ENCODE peak calls at places on chromosomes 12 and 14, in seven cellular contexts. T is A549; G is tibial artery; V is OCI-LY7; W is ovary; S is pancreas; O is CD8-positive, alpha-beta memory T cell. I is an unnamed sample.

GRCh38 chr12:22684526-22685118 is 59.7 kb downstream of the ETNK1 start:
- DNase-seq in S (no peak), V (peak; percentile 48), T (no peak), W (no peak), O (peak; percentile 3), G (no peak), I (no peak)

GRCh38 chr14:72792051-72792788 is 101.7 kb downstream of the DPF3 start:
- DNase-seq in T (no peak), S (no peak), W (peak; percentile 75), G (peak; percentile 93), V (no peak), O (no peak), I (no peak)

GRCh38 chr12:58916153-58916709 is 4.1 kb downstream of the LRIG3 start:
- DNase-seq in V (no peak), G (no peak), W (no peak), T (no peak), O (no peak), S (no peak), I (no peak)

GRCh38 chr14:93520053-93520607 is 89.4 kb downstream of the UNC79 start:
- DNase-seq in S (no peak), T (no peak), G (no peak), O (no peak), W (no peak), V (peak; percentile 18), I (no peak)

GRCh38 chr14:76993743-76994142 is 34.8 kb downstream of the IRF2BPL start:
- DNase-seq in T (no peak), V (no peak), S (no peak), O (no peak), W (no peak), G (no peak), I (no peak)

GRCh38 chr14:59926534-59926933 is 6.6 kb downstream of the LRRC9 start:
- DNase-seq in O (no peak), W (no peak), G (no peak), T (no peak), S (no peak), V (no peak), I (no peak)

GRCh38 chr12:121781751-121782615 is 11.5 kb downstream of the RHOF start:
- DNase-seq in G (no peak), V (peak; percentile 48), T (no peak), S (no peak), W (no peak), O (peak; percentile 40), I (no peak)

GRCh38 chr14:36807727-36808126 is 146.1 kb downstream of the PAX9 start:
- DNase-seq in O (no peak), S (no peak), T (no peak), V (no peak), W (no peak), G (no peak), I (no peak)

GRCh38 chr14:40133484-40133883 is 701.3 kb upstream of the FBXO33 start:
- DNase-seq in V (no peak), W (no peak), O (no peak), S (no peak), T (no peak), G (no peak), I (no peak)

GRCh38 chr12:117076410-117077372 is 22.5 kb downstream of the TESC start:
- DNase-seq in O (no peak), T (no peak), W (no peak), S (peak; percentile 10), G (no peak), V (no peak), I (no peak)

GRCh38 chr14:92660571-92660970 is 87.9 kb downstream of the LGMN start:
- DNase-seq in G (no peak), V (no peak), W (no peak), T (no peak), S (no peak), O (no peak), I (no peak)

GRCh38 chr14:102430212-102430908 is 67.6 kb downstream of the TECPR2 start:
- DNase-seq in S (no peak), G (no peak), W (no peak), V (no peak), O (no peak), T (no peak), I (no peak)

GRCh38 chr14:21231020-21231652 is 38.1 kb downstream of the HNRNPC start:
- DNase-seq in V (no peak), S (no peak), G (no peak), T (no peak), O (no peak), W (no peak), I (no peak)

GRCh38 chr12:130412384-130412783 is 74.7 kb downstream of the PIWIL1 start:
- DNase-seq in V (no peak), T (no peak), W (no peak), S (no peak), O (no peak), G (no peak), I (peak; percentile 11)

GRCh38 chr12:24297516-24297915 is 348.0 kb upstream of the SOX5 start:
- DNase-seq in S (no peak), V (no peak), G (no peak), O (no peak), W (no peak), T (no peak), I (no peak)

GRCh38 chr14:100889641-100890040 is 13.9 kb downstream of the RTL1 start:
- DNase-seq in T (no peak), O (no peak), V (no peak), G (no peak), W (no peak), S (peak; percentile 32), I (no peak)

GRCh38 chr12:50066402-50066801 is 9.0 kb downstream of the ASIC1 start:
- DNase-seq in O (no peak), T (no peak), S (no peak), G (peak; percentile 80), V (no peak), W (no peak), I (no peak)

GRCh38 chr14:93525691-93526451 is 95.1 kb downstream of the UNC79 start:
- DNase-seq in O (no peak), V (no peak), G (no peak), W (no peak), T (no peak), S (no peak), I (no peak)

GRCh38 chr12:118193958-118194357 is 58.0 kb downstream of the PEBP1 start:
- DNase-seq in W (no peak), T (no peak), S (no peak), O (no peak), V (no peak), G (no peak), I (no peak)

GRCh38 chr12:52670961-52671360 is 9.2 kb downstream of the KRT1 start:
- DNase-seq in O (no peak), T (no peak), W (no peak), V (no peak), G (no peak), S (no peak), I (no peak)

GRCh38 chr12:52669426-52669825 is 10.8 kb downstream of the KRT1 start:
- DNase-seq in T (no peak), O (no peak), S (no peak), V (no peak), G (no peak), W (no peak), I (no peak)

GRCh38 chr12:52670506-52670905 is 9.7 kb downstream of the KRT1 start:
- DNase-seq in O (no peak), V (no peak), S (no peak), W (no peak), T (no peak), G (no peak), I (no peak)

GRCh38 chr12:52667931-52668330 is 12.3 kb downstream of the KRT1 start:
- DNase-seq in G (no peak), S (no peak), W (no peak), O (no peak), V (no peak), T (no peak), I (no peak)

GRCh38 chr12:52667509-52667908 is 12.7 kb downstream of the KRT1 start:
- DNase-seq in T (peak; percentile 21), S (no peak), V (no peak), O (no peak), W (no peak), G (no peak), I (no peak)
- H3K4me1 ChIP-seq in T (no peaks in the 10 kb centered on the region), S (no peaks in the 10 kb centered on the region), V (no peaks in the 10 kb centered on the region), O (no peaks in the 10 kb centered on the region), W (no peaks in the 10 kb centered on the region), G (no peaks in the 10 kb centered on the region), I (no peaks in the 10 kb centered on the region)

GRCh38 chr12:96239711-96240234 is 45.6 kb downstream of the ELK3 start:
- DNase-seq in G (no peak), W (no peak), O (no peak), T (no peak), S (no peak), V (no peak), I (no peak)
- H3K27ac ChIP-seq in G (no peak overlapping the region), W (no peak overlapping the region), O (no peak overlapping the region), T (peak overlapping the region; percentile 24), S (no peak overlapping the region), V (no peak overlapping the region), I (peak overlapping the region; percentile 82)

GRCh38 chr14:91315844-91316267 is 71.4 kb upstream of the GPR68 start:
- DNase-seq in W (no peak), G (no peak), S (no peak), T (no peak), O (peak; percentile 92), V (peak; percentile 86), I (no peak)

GRCh38 chr14:91316761-91317160 is 72.3 kb upstream of the GPR68 start:
- DNase-seq in G (no peak), V (no peak), O (no peak), S (no peak), T (no peak), W (no peak), I (no peak)

GRCh38 chr14:91311284-91311662 is 66.8 kb upstream of the GPR68 start:
- DNase-seq in T (no peak), W (no peak), O (peak; percentile 66), V (peak; percentile 36), S (no peak), G (no peak), I (no peak)

GRCh38 chr14:91313154-91313850 is 68.8 kb upstream of the GPR68 start:
- DNase-seq in O (no peak), G (no peak), V (no peak), W (no peak), T (no peak), S (no peak), I (no peak)

DNA sequence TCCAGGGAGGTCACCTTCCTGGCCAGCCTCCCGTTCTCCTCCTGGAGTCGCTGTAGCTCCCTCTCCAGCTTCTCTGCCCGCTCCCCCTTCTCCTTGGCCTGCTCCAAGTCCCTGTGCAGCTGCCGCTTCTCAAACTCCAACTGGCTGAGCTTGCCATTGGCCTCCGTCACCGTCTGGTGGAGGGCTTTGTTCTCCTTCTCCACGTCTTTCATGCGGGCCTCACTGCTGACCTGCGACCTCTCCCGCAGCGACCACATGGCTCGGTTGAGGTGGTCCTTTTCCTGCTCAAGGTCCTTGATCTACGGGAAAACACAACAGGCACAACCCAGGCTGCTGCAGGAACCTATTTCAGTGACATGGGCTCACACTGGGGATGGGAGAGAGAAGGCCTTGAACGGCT is 69.3 kb upstream of the GPR68 start:
- DNase-seq in W (no peak), S (no peak), T (no peak), O (no peak), G (no peak), V (no peak), I (no peak)
- H3K4me3 ChIP-seq in W (no peak overlapping the region), S (no peak overlapping the region), T (no peak overlapping the region), O (no peak overlapping the region), G (no peak overlapping the region), V (no peak overlapping the region), I (no peak overlapping the region)

GRCh38 chr12:89872922-89873630 is 164.4 kb upstream of the ATP2B1 start:
- DNase-seq in W (no peak), O (no peak), G (no peak), S (no peak), V (no peak), T (no peak), I (no peak)
- H3K4me1 ChIP-seq in W (no peaks in the 10 kb centered on the region), O (no peaks in the 10 kb centered on the region), G (no peaks in the 10 kb centered on the region), S (no peaks in the 10 kb centered on the region), V (peaks cover 12% of the 10 kb centered on the region), T (no peaks in the 10 kb centered on the region), I (no peaks in the 10 kb centered on the region)

I was measured in right atrium auricular region.